ENCODE peak calls at places on chromosomes 2 and 18, in seven cellular contexts. P is MV-4-11, G is GM12892, X is left ventricle myocardium inferior, L is retina, Y is fibroblast of lung, C is midbrain. B is an unnamed sample.

GRCh38 chr18:2905802-2906521 is 59.2 kb downstream of the EMILIN2 start:
- DNase-seq in G (peak; percentile 51), L (peak; percentile 76), Y (peak; percentile 43), C (no peak), X (peak; percentile 78), P (peak; percentile 76), B (peak; percentile 86)

GRCh38 chr18:76506395-76506794 is 11.4 kb upstream of the ZNF516 start:
- DNase-seq in P (no peak), G (no peak), Y (no peak), L (no peak), C (no peak), X (no peak), B (no peak)

GRCh38 chr2:228681426-228681825 is 499.9 kb upstream of the SPHKAP start:
- DNase-seq in X (no peak), C (no peak), G (no peak), L (no peak), P (no peak), Y (peak; percentile 49), B (no peak)

GRCh38 chr2:241898681-241899270 is 29.2 kb downstream of the RTP5 start:
- DNase-seq in G (no peak), C (no peak), P (no peak), X (no peak), L (no peak), Y (no peak), B (no peak)

GRCh38 chr2:48725696-48726494 is 29.6 kb downstream of the LHCGR start:
- DNase-seq in P (no peak), X (no peak), C (peak; percentile 67), L (no peak), Y (no peak), G (no peak), B (no peak)

GRCh38 chr2:155350783-155351580 is 652.5 kb downstream of the KCNJ3 start:
- DNase-seq in C (no peak), L (no peak), G (no peak), X (no peak), Y (no peak), P (no peak), B (no peak)

GRCh38 chr2:223735659-223736244 is 101.6 kb downstream of the AP1S3 start:
- DNase-seq in C (no peak), G (no peak), X (no peak), L (no peak), Y (peak; percentile 91), P (no peak), B (no peak)

GRCh38 chr2:160737247-160737646 is 243.6 kb upstream of the RBMS1 start:
- DNase-seq in C (no peak), X (no peak), G (no peak), L (no peak), Y (no peak), P (no peak), B (no peak)

GRCh38 chr2:174664084-174664759 is 66.6 kb upstream of the WIPF1 start:
- DNase-seq in Y (peak; percentile 25), L (no peak), P (peak; percentile 26), G (no peak), X (no peak), C (no peak), B (no peak)

GRCh38 chr2:27582129-27582694 is 630 bp upstream of the ZNF512 start:
- DNase-seq in G (no peak), P (no peak), Y (no peak), C (no peak), L (peak; percentile 14), X (no peak), B (no peak)

GRCh38 chr18:76889086-76889699 is 66.8 kb downstream of the ZNF236 start:
- DNase-seq in C (no peak), P (no peak), L (no peak), G (no peak), X (no peak), Y (no peak), B (no peak)

GRCh38 chr2:199441759-199442158 is 16.0 kb downstream of the SATB2 start:
- DNase-seq in P (no peak), Y (no peak), C (no peak), G (no peak), X (no peak), L (no peak), B (no peak)

GRCh38 chr2:200985806-200986205 is 22.3 kb upstream of the ORC2 start:
- DNase-seq in G (no peak), X (no peak), P (no peak), L (no peak), C (no peak), Y (peak; percentile 89), B (no peak)

GRCh38 chr2:190744041-190744440 is 95.2 kb downstream of the NAB1 start:
- DNase-seq in X (no peak), P (no peak), G (no peak), C (no peak), L (no peak), Y (no peak), B (no peak)

GRCh38 chr2:120858361-120858760 is 122.7 kb downstream of the GLI2 start:
- DNase-seq in G (no peak), P (no peak), X (no peak), C (peak; percentile 56), L (no peak), Y (no peak), B (no peak)

GRCh38 chr2:100013892-100014677 is 128.3 kb downstream of the AFF3 start:
- DNase-seq in C (no peak), X (peak; percentile 62), G (no peak), P (no peak), Y (peak; percentile 97), L (no peak), B (no peak)

GRCh38 chr18:6382968-6383367 is 31.7 kb downstream of the L3MBTL4 start:
- DNase-seq in G (no peak), X (no peak), Y (no peak), C (no peak), P (no peak), L (peak; percentile 33), B (no peak)

GRCh38 chr2:70645733-70646420 is 92.3 kb upstream of the TGFA start:
- DNase-seq in P (peak; percentile 32), Y (no peak), G (no peak), L (no peak), X (no peak), C (no peak), B (no peak)

GRCh38 chr2:232988444-232988843 is 24.6 kb downstream of the NGEF start:
- DNase-seq in G (no peak), L (no peak), Y (peak; percentile 98), C (no peak), X (no peak), P (no peak), B (peak; percentile 71)

B was measured in mucosa of descending colon.